ENCODE peak calls at places on chromosomes 2 and 18, in seven cellular contexts. W is IMR-90, R is H1, T is transverse colon, K is tibial nerve, B is A549, P is right lobe of liver. U is an unnamed sample. For H3K4me1, the result is how much of the 10 kb centered on the place peaks cover.

GRCh38 chr2:177724398-177725287 is 332.1 kb downstream of the AGPS start:
- DNase-seq in K (peak), B (peak), R (peak), W (peak), P (no peak), T (peak), U (no peak)

GRCh38 chr2:229407170-229407569 is 136.1 kb upstream of the PID1 start:
- DNase-seq in P (no peak), K (peak), R (no peak), W (peak), B (peak), T (peak), U (no peak)

GRCh38 chr2:190984595-190984994 is 29.4 kb downstream of the STAT1 start:
- DNase-seq in T (no peak), B (no peak), P (no peak), W (peak), K (no peak), R (no peak), U (no peak)

GRCh38 chr2:74747411-74748080 is 86.4 kb upstream of the HK2 start:
- DNase-seq in R (no peak), W (peak), T (no peak), B (no peak), K (no peak), P (no peak), U (no peak)

GRCh38 chr2:30359644-30360167 is 87.3 kb upstream of the LCLAT1 start:
- DNase-seq in R (no peak), W (peak), P (peak), K (no peak), T (peak), B (no peak), U (no peak)

GRCh38 chr2:210707900-210708299 is 151.5 kb downstream of the CPS1 start:
- DNase-seq in W (no peak), B (no peak), T (no peak), R (no peak), P (no peak), K (no peak), U (no peak)

GRCh38 chr2:16756831-16757644 is 91.4 kb upstream of the CYRIA start:
- DNase-seq in K (peak), W (peak), T (peak), B (peak), R (peak), P (peak), U (no peak)

GRCh38 chr18:8142131-8142711 is 467.0 kb upstream of the RAB12 start:
- DNase-seq in T (no peak), B (no peak), P (no peak), W (peak), R (no peak), K (no peak), U (no peak)

GRCh38 chr2:7785700-7786099 is 868.5 kb downstream of the RNF144A start:
- DNase-seq in K (no peak), B (no peak), T (no peak), P (no peak), W (no peak), R (no peak), U (no peak)

GRCh38 chr2:73851274-73851673 is 22.5 kb downstream of the STAMBP start:
- DNase-seq in W (no peak), B (peak), T (peak), P (no peak), R (no peak), K (no peak), U (no peak)

GRCh38 chr2:180411631-180412030 is 404.5 kb upstream of the CWC22 start:
- DNase-seq in K (no peak), B (no peak), T (no peak), R (no peak), W (no peak), P (no peak), U (no peak)

GRCh38 chr2:12714391-12715221 is 2.1 kb upstream of the TRIB2 start:
- DNase-seq in R (no peak), P (no peak), T (no peak), W (peak), B (no peak), K (no peak), U (no peak)

GRCh38 chr2:33511141-33511540 is 34.7 kb downstream of the RASGRP3 start:
- DNase-seq in T (no peak), R (no peak), P (no peak), B (no peak), W (peak), K (no peak), U (no peak)

GRCh38 chr2:230591850-230592249 is 120.8 kb upstream of the CAB39 start:
- DNase-seq in T (no peak), P (no peak), K (no peak), W (no peak), R (no peak), B (no peak), U (no peak)
- TF ChIP-seq POLR2A in T (no peak), P (no peak), K (no peak), W (no peak), R (no peak), B (no peak), U (no peak)

DNA sequence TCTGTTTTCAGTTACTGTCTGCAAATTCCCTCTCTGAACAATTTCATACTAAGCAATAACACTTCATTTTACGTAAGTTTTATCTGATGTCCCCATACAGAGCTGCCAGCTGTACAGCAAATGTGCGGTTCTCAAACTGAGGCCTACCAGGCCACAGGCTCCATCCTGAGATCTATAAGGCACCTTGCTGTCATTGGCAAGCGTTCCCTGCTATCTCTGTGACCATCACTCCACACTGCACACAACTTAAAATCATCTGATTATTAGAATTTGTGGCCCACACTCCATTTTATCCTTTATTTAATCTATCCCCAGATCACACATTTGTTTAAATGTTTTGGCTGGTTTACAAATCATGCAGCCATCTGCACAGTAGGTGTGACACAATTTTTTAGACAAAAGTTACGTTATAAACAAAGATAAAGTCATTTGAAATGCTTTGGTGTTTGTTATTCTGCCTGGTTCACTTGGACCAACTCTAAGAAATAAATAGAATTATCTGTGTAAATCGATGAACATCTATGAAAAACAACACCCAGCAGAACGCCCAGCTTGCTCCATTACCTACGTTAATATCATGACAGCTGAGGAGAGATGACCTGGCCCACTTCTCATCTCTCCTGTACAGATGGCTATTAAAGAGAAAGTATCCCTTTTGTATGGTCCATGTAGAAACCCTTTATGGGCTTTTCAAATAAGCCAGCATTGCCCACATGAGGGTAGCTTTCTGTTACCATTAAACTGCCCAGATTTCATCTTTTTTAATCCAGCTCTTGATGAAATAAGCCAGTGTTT is 162.4 kb downstream of the ZNF521 start:
- DNase-seq in P (no peak), T (no peak), B (no peak), W (no peak), R (no peak), K (no peak), U (no peak)
- H3K4me1 ChIP-seq in P (under half), T (under half), B (under half), W (under half), R (under half), K (under half), U (under half)

GRCh38 chr18:75210274-75211001 is at the start of gene TSHZ1:
- DNase-seq in B (peak), W (peak), K (no peak), R (no peak), P (no peak), T (peak), U (peak)
- TF ChIP-seq POLR2A in B (no peak), W (peak), K (peak), R (no peak), P (peak), T (peak), U (peak)

GRCh38 chr2:113216321-113216720 is 42.5 kb downstream of the PSD4 start:
- DNase-seq in W (no peak), T (no peak), K (no peak), P (no peak), B (no peak), R (no peak), U (no peak)
- H3K4me1 ChIP-seq in W (under half), T (under half), K (under half), P (under half), B (half or more), R (under half), U (under half)

GRCh38 chr2:213149949-213150314 is 1.5 kb downstream of the IKZF2 start:
- DNase-seq in T (no peak), W (no peak), K (no peak), R (no peak), B (no peak), P (no peak), U (no peak)

GRCh38 chr2:213150315-213150951 is 979 bp downstream of the IKZF2 start:
- DNase-seq in W (peak), K (no peak), T (peak), R (peak), P (no peak), B (no peak), U (no peak)

GRCh38 chr2:213152065-213152794 is 818 bp upstream of the IKZF2 start:
- DNase-seq in B (peak), T (peak), K (peak), P (peak), W (peak), R (no peak), U (no peak)

GRCh38 chr2:213152888-213153287 is 1.5 kb upstream of the IKZF2 start:
- DNase-seq in K (no peak), P (no peak), W (no peak), R (no peak), T (no peak), B (no peak), U (no peak)

GRCh38 chr2:213151437-213152064 is at the start of gene IKZF2:
- DNase-seq in P (peak), B (peak), W (peak), T (peak), R (peak), K (peak), U (no peak)
- TF ChIP-seq POLR2A in P (peak), B (no peak), W (peak), T (peak), R (no peak), K (peak), U (no peak)

DNA sequence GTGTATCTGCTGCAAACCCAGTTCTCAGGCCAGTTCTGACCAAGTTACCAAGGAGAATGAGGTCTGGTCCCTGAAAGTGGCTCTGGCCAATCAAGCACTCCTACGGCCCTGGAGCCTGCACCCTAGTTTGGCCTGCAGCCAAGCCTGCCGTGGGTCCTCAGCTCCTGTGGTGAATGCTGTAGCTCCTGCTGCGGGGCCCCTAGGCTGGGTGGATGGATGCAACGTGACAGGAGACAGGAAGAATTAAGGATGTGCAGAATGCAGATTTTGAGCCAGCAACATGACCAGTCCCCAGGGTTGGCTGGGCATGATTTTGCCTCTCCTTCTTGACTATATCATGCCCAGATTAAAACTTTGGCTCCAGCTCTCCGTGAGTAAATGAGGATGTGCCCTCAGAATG is 97.2 kb downstream of the SMAD7 start:
- DNase-seq in R (no peak), T (no peak), W (no peak), P (no peak), K (no peak), B (no peak), U (no peak)
- H3K4me1 ChIP-seq in R (under half), T (under half), W (under half), P (under half), K (under half), B (under half), U (under half)